ENCODE peak calls at places on chromosomes 2 and 18, in four cellular contexts. One of them, this sample, is unnamed.

GRCh38 chr18:13039806-13040205 is 48.6 kb downstream of the CEP192 start:
- DNase-seq in endothelial cell: no peak
- DNase-seq in hepatocyte: no peak
- DNase-seq in A549: no peak
- DNase-seq in this sample: no peak

GRCh38 chr2:37167636-37168182 is 10.9 kb upstream of the EIF2AK2 start:
- DNase-seq in endothelial cell: no peak
- DNase-seq in hepatocyte: no peak
- DNase-seq in A549: peak
- DNase-seq in this sample: no peak

GRCh38 chr2:51717318-51717717 is 685.4 kb upstream of the NRXN1 start:
- DNase-seq in endothelial cell: no peak
- DNase-seq in hepatocyte: peak
- DNase-seq in A549: no peak
- DNase-seq in this sample: no peak

GRCh38 chr2:16005819-16006536 is 65.6 kb downstream of the MYCN start:
- DNase-seq in endothelial cell: peak
- DNase-seq in hepatocyte: peak
- DNase-seq in A549: no peak
- DNase-seq in this sample: no peak

GRCh38 chr2:237431372-237431771 is 17.4 kb upstream of the COL6A3 start:
- DNase-seq in endothelial cell: no peak
- DNase-seq in hepatocyte: no peak
- DNase-seq in A549: no peak
- DNase-seq in this sample: no peak

GRCh38 chr2:98507940-98508689 is 63.5 kb downstream of the INPP4A start:
- DNase-seq in endothelial cell: no peak
- DNase-seq in hepatocyte: no peak
- DNase-seq in A549: no peak
- DNase-seq in this sample: no peak

GRCh38 chr18:519019-519879 is 18.7 kb upstream of the COLEC12 start:
- DNase-seq in endothelial cell: no peak
- DNase-seq in hepatocyte: peak
- DNase-seq in A549: no peak
- DNase-seq in this sample: no peak

GRCh38 chr2:8537572-8538155 is 144.2 kb upstream of the ID2 start:
- DNase-seq in endothelial cell: no peak
- DNase-seq in hepatocyte: no peak
- DNase-seq in A549: no peak
- DNase-seq in this sample: no peak

GRCh38 chr2:29262681-29263260 is 147.6 kb downstream of the CLIP4 start:
- DNase-seq in endothelial cell: no peak
- DNase-seq in hepatocyte: no peak
- DNase-seq in A549: no peak
- DNase-seq in this sample: peak

GRCh38 chr2:41998789-41999470 is 48.9 kb upstream of the PKDCC start:
- DNase-seq in endothelial cell: no peak
- DNase-seq in hepatocyte: peak
- DNase-seq in A549: no peak
- DNase-seq in this sample: no peak

GRCh38 chr2:64730551-64731305 is 77.0 kb upstream of the SERTAD2 start:
- DNase-seq in endothelial cell: no peak
- DNase-seq in hepatocyte: peak
- DNase-seq in A549: no peak
- DNase-seq in this sample: no peak

GRCh38 chr2:235162070-235162469 is 210.3 kb downstream of the SH3BP4 start:
- DNase-seq in endothelial cell: no peak
- DNase-seq in hepatocyte: no peak
- DNase-seq in A549: no peak
- DNase-seq in this sample: no peak

GRCh38 chr2:64622443-64623231 is 31.1 kb downstream of the SERTAD2 start:
- DNase-seq in endothelial cell: no peak
- DNase-seq in hepatocyte: no peak
- DNase-seq in A549: no peak
- DNase-seq in this sample: peak

GRCh38 chr18:46720521-46720920 is 36.3 kb downstream of the ST8SIA5 start:
- DNase-seq in endothelial cell: no peak
- DNase-seq in hepatocyte: no peak
- DNase-seq in A549: no peak
- DNase-seq in this sample: no peak

GRCh38 chr18:31511098-31511497 is 13.1 kb downstream of the DSG2 start:
- DNase-seq in endothelial cell: no peak
- DNase-seq in hepatocyte: no peak
- DNase-seq in A549: no peak
- DNase-seq in this sample: no peak

GRCh38 chr2:150204449-150204848 is 283.0 kb downstream of the RND3 start:
- DNase-seq in endothelial cell: no peak
- DNase-seq in hepatocyte: peak
- DNase-seq in A549: no peak
- DNase-seq in this sample: no peak

GRCh38 chr2:156333951-156334495 is 1.5 kb upstream of the NR4A2 start:
- DNase-seq in endothelial cell: peak
- DNase-seq in hepatocyte: peak
- DNase-seq in A549: no peak
- DNase-seq in this sample: peak

GRCh38 chr18:22856870-22857269 is 76.3 kb upstream of the RBBP8 start:
- DNase-seq in endothelial cell: no peak
- DNase-seq in hepatocyte: no peak
- DNase-seq in A549: no peak
- DNase-seq in this sample: no peak

GRCh38 chr2:218186876-218187649 is 20.3 kb upstream of the CXCR1 start:
- DNase-seq in endothelial cell: no peak
- DNase-seq in hepatocyte: peak
- DNase-seq in A549: no peak
- DNase-seq in this sample: no peak

GRCh38 chr2:95314964-95315611 is 17.9 kb downstream of the KCNIP3 start:
- DNase-seq in endothelial cell: peak
- DNase-seq in hepatocyte: peak
- DNase-seq in A549: peak
- DNase-seq in this sample: peak

GRCh38 chr2:240820607-240821428 is 799 bp upstream of the KIF1A start:
- DNase-seq in endothelial cell: peak
- DNase-seq in hepatocyte: peak
- DNase-seq in A549: peak
- DNase-seq in this sample: peak

GRCh38 chr2:134468093-134468640 is 214.3 kb downstream of the MGAT5 start:
- DNase-seq in endothelial cell: no peak
- DNase-seq in hepatocyte: no peak
- DNase-seq in A549: no peak
- DNase-seq in this sample: no peak

GRCh38 chr2:238425979-238426567 is 654 bp upstream of the ASB1 start:
- DNase-seq in endothelial cell: no peak
- DNase-seq in hepatocyte: peak
- DNase-seq in A549: peak
- DNase-seq in this sample: no peak

GRCh38 chr2:105802587-105802986 is 57.9 kb downstream of the NCK2 start:
- DNase-seq in endothelial cell: no peak
- DNase-seq in hepatocyte: no peak
- DNase-seq in A549: no peak
- DNase-seq in this sample: no peak

GRCh38 chr2:101733257-101733993 is 35.9 kb downstream of the MAP4K4 start:
- DNase-seq in endothelial cell: no peak
- DNase-seq in hepatocyte: no peak
- DNase-seq in A549: no peak
- DNase-seq in this sample: no peak

GRCh38 chr2:56801770-56802169 is 618.0 kb downstream of the CCDC85A start:
- DNase-seq in endothelial cell: no peak
- DNase-seq in hepatocyte: no peak
- DNase-seq in A549: no peak
- DNase-seq in this sample: no peak

GRCh38 chr2:136128905-136129304 is 11.0 kb upstream of the CXCR4 start:
- DNase-seq in endothelial cell: no peak
- DNase-seq in hepatocyte: no peak
- DNase-seq in A549: no peak
- DNase-seq in this sample: no peak

GRCh38 chr2:3476386-3477033 is 42.8 kb downstream of the ADI1 start:
- DNase-seq in endothelial cell: no peak
- DNase-seq in hepatocyte: no peak
- DNase-seq in A549: no peak
- DNase-seq in this sample: no peak

GRCh38 chr2:160061533-160062282 is 707 bp downstream of the PLA2R1 start:
- DNase-seq in endothelial cell: no peak
- DNase-seq in hepatocyte: peak
- DNase-seq in A549: peak
- DNase-seq in this sample: no peak

GRCh38 chr2:113078350-113078839 is 10.6 kb downstream of the IL1F10 start:
- DNase-seq in endothelial cell: no peak
- DNase-seq in hepatocyte: no peak
- DNase-seq in A549: no peak
- DNase-seq in this sample: no peak

GRCh38 chr2:113079123-113079522 is 11.4 kb downstream of the IL1F10 start:
- DNase-seq in endothelial cell: no peak
- DNase-seq in hepatocyte: no peak
- DNase-seq in A549: no peak
- DNase-seq in this sample: no peak

GRCh38 chr2:113077921-113078320 is 10.2 kb downstream of the IL1F10 start:
- DNase-seq in endothelial cell: no peak
- DNase-seq in hepatocyte: no peak
- DNase-seq in A549: no peak
- DNase-seq in this sample: no peak

GRCh38 chr2:113081458-113082210 is 13.9 kb downstream of the IL1F10 start:
- DNase-seq in endothelial cell: no peak
- DNase-seq in hepatocyte: no peak
- DNase-seq in A549: no peak
- DNase-seq in this sample: no peak

GRCh38 chr2:113080134-113080533 is 12.4 kb downstream of the IL1F10 start:
- DNase-seq in endothelial cell: peak
- DNase-seq in hepatocyte: peak
- DNase-seq in A549: peak
- DNase-seq in this sample: peak
- TF ChIP-seq CTCF in endothelial cell: peak
- TF ChIP-seq CTCF in hepatocyte: peak
- TF ChIP-seq CTCF in A549: peak
- TF ChIP-seq CTCF in this sample: peak

DNA sequence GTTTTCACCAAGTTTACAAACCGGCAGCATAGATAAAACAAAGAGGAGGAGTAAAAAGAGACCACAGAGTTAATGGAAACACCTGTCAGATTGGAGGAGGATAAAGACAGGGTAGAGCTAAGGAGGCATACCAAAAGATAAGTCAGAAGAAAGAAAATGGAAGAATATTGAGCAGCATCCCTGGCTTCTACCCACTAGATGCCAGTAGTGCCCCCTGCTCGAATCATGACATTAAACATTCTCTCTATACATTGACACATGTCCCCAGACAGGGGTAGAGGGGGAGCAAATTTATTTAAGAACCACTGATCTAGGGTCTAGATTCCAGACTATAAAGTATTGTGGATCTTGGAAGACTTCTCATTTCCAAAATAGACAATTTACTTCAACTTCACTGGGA is 159.8 kb upstream of the ETAA1 start:
- DNase-seq in endothelial cell: no peak
- DNase-seq in hepatocyte: no peak
- DNase-seq in A549: no peak
- DNase-seq in this sample: no peak
- TF ChIP-seq CTCF in endothelial cell: no peak
- TF ChIP-seq CTCF in hepatocyte: no peak
- TF ChIP-seq CTCF in A549: no peak
- TF ChIP-seq CTCF in this sample: no peak

DNA sequence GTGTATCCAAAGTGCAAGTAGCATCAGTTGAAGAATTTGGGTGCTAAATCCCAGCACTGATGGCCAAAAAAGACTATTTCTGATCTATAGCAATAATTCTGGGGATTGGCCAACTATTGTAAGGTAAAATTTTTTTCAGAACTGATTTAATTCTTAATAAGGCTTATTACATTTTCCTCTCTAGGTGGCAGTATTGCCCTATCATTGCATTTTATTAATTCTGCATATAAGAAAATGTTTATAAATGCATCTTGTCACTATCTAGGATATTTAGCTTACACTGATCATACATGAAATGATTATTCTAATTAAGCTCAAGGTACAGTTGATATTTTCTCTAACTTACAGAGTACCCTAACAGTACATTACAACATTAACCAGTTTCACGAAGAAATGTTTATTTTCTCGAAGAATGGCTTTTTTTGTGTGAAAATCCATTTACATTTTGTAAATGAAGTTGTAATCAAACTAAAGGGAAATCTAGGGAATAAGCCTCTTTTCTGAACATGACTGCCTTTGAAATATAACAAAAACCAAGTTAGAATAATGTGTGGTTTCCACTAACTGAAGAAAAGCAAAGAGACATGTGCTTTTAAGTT is 11.0 kb downstream of the TTN start:
- DNase-seq in endothelial cell: no peak
- DNase-seq in hepatocyte: peak
- DNase-seq in A549: peak
- DNase-seq in this sample: no peak
- TF ChIP-seq CTCF in endothelial cell: peak
- TF ChIP-seq CTCF in hepatocyte: peak
- TF ChIP-seq CTCF in A549: peak
- TF ChIP-seq CTCF in this sample: peak

DNA sequence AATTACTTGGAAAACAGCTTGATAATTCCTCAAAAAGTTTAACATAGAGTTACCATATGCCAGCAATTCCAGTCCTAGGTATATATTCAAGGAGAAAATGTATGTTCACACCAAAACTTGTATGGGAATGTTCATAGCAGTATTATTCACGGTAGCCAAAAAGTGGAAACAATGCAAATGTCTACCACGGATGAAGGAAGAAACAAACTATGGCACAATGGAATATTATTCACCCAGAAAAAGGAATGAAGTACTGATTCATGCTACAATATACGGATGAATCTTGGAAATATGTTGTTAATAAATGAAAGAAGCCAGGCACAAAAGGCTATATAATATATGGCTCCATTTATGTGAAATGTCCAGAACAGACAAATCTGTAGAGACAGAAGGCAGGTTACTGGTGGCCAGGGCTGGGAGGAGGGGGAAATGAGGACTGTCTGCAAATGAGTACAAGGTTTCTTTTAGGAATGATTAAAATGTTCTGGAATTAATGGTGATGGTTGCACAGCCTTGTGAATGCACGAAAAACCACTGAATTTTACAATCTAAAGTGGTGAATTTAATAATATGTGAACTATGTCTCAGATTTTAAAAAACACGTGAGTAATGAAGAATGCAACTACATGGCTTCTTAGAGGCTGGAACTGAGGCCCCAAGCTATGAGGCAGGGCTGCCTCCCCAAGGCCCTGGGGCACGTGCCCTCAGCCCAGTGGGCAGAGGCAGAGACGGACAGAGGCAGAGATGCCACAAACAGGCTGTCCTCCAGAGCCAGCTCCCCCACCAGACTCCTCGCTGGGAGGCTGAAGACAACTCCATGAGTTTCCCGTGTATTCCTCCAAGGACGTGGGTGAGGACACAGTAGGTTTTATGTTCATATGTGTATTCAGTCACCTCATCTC is 5.0 kb downstream of the LIMS2 start:
- DNase-seq in endothelial cell: no peak
- DNase-seq in hepatocyte: no peak
- DNase-seq in A549: no peak
- DNase-seq in this sample: no peak
- TF ChIP-seq CTCF in endothelial cell: no peak
- TF ChIP-seq CTCF in hepatocyte: no peak
- TF ChIP-seq CTCF in A549: no peak
- TF ChIP-seq CTCF in this sample: no peak

GRCh38 chr2:33673937-33674336 is 74.8 kb upstream of the FAM98A start:
- DNase-seq in endothelial cell: no peak
- DNase-seq in hepatocyte: peak
- DNase-seq in A549: no peak
- DNase-seq in this sample: no peak
- TF ChIP-seq CTCF in endothelial cell: peak
- TF ChIP-seq CTCF in hepatocyte: peak
- TF ChIP-seq CTCF in A549: peak
- TF ChIP-seq CTCF in this sample: no peak

GRCh38 chr2:62443886-62444285 is 62.1 kb downstream of the TMEM17 start:
- DNase-seq in endothelial cell: no peak
- DNase-seq in hepatocyte: no peak
- DNase-seq in A549: no peak
- DNase-seq in this sample: no peak
- TF ChIP-seq CTCF in endothelial cell: no peak
- TF ChIP-seq CTCF in hepatocyte: no peak
- TF ChIP-seq CTCF in A549: no peak
- TF ChIP-seq CTCF in this sample: no peak